ENCODE peak calls at places on chromosomes 4 and X, in four cellular contexts. One of them, this sample, is unnamed.

GRCh38 chrX:12971282-12972003 is 3.5 kb upstream of the TMSB4X start:
- DNase-seq in H1: no peak
- DNase-seq in K562: no peak
- DNase-seq in HCT116: no peak
- DNase-seq in this sample: no peak

GRCh38 chr4:187256897-187257296 is 533.2 kb upstream of the FAT1 start:
- DNase-seq in H1: no peak
- DNase-seq in K562: no peak
- DNase-seq in HCT116: no peak
- DNase-seq in this sample: no peak

GRCh38 chr4:165631912-165632311 is 241.1 kb upstream of the TLL1 start:
- DNase-seq in H1: no peak
- DNase-seq in K562: no peak
- DNase-seq in HCT116: no peak
- DNase-seq in this sample: no peak

GRCh38 chr4:15651682-15652081 is 3.5 kb downstream of the FBXL5 start:
- DNase-seq in H1: no peak
- DNase-seq in K562: no peak
- DNase-seq in HCT116: no peak
- DNase-seq in this sample: no peak

GRCh38 chr4:143287571-143287923 is 49.1 kb upstream of the GAB1 start:
- DNase-seq in H1: no peak
- DNase-seq in K562: no peak
- DNase-seq in HCT116: no peak
- DNase-seq in this sample: no peak

GRCh38 chr4:24105183-24106039 is 215.6 kb upstream of the PPARGC1A start:
- DNase-seq in H1: no peak
- DNase-seq in K562: no peak
- DNase-seq in HCT116: no peak
- DNase-seq in this sample: no peak

GRCh38 chr4:105135746-105136145 is 10.9 kb upstream of the TET2 start:
- DNase-seq in H1: no peak
- DNase-seq in K562: no peak
- DNase-seq in HCT116: no peak
- DNase-seq in this sample: no peak

GRCh38 chr4:74874785-74875367 is 58.0 kb upstream of the PARM1 start:
- DNase-seq in H1: no peak
- DNase-seq in K562: peak
- DNase-seq in HCT116: peak
- DNase-seq in this sample: peak

GRCh38 chrX:115378471-115378870 is 89.0 kb downstream of the LUZP4 start:
- DNase-seq in H1: no peak
- DNase-seq in K562: no peak
- DNase-seq in HCT116: no peak
- DNase-seq in this sample: no peak

GRCh38 chr4:159069922-159070321 is 33.0 kb upstream of the RAPGEF2 start:
- DNase-seq in H1: no peak
- DNase-seq in K562: no peak
- DNase-seq in HCT116: no peak
- DNase-seq in this sample: no peak

GRCh38 chr4:74932832-74933561 is at the start of gene PARM1:
- DNase-seq in H1: peak
- DNase-seq in K562: peak
- DNase-seq in HCT116: peak
- DNase-seq in this sample: peak

GRCh38 chr4:3708103-3708510 is 58.1 kb upstream of the ADRA2C start:
- DNase-seq in H1: no peak
- DNase-seq in K562: no peak
- DNase-seq in HCT116: no peak
- DNase-seq in this sample: no peak

GRCh38 chrX:129612396-129612795 is 42.4 kb downstream of the APLN start:
- DNase-seq in H1: no peak
- DNase-seq in K562: no peak
- DNase-seq in HCT116: no peak
- DNase-seq in this sample: no peak

GRCh38 chr4:41375561-41375960 is 118.8 kb downstream of the UCHL1 start:
- DNase-seq in H1: no peak
- DNase-seq in K562: no peak
- DNase-seq in HCT116: no peak
- DNase-seq in this sample: no peak

GRCh38 chrX:132016628-132017430 is 6.3 kb upstream of the STK26 start:
- DNase-seq in H1: no peak
- DNase-seq in K562: peak
- DNase-seq in HCT116: no peak
- DNase-seq in this sample: no peak

GRCh38 chr4:66556651-66557278 is 886.5 kb upstream of the EPHA5 start:
- DNase-seq in H1: no peak
- DNase-seq in K562: no peak
- DNase-seq in HCT116: no peak
- DNase-seq in this sample: no peak

GRCh38 chr4:11912886-11913285 is 484.2 kb upstream of the HS3ST1 start:
- DNase-seq in H1: no peak
- DNase-seq in K562: no peak
- DNase-seq in HCT116: peak
- DNase-seq in this sample: no peak

GRCh38 chrX:153727108-153727931 is 2.7 kb downstream of the ABCD1 start:
- DNase-seq in H1: no peak
- DNase-seq in K562: no peak
- DNase-seq in HCT116: no peak
- DNase-seq in this sample: peak

GRCh38 chr4:121784975-121785374 is 16.1 kb upstream of the EXOSC9 start:
- DNase-seq in H1: no peak
- DNase-seq in K562: no peak
- DNase-seq in HCT116: no peak
- DNase-seq in this sample: no peak

GRCh38 chr4:140952709-140953108 is 180.6 kb downstream of the RNF150 start:
- DNase-seq in H1: no peak
- DNase-seq in K562: no peak
- DNase-seq in HCT116: no peak
- DNase-seq in this sample: no peak

GRCh38 chr4:147765121-147765521 is 33.2 kb downstream of the ARHGAP10 start:
- DNase-seq in H1: no peak
- DNase-seq in K562: no peak
- DNase-seq in HCT116: no peak
- DNase-seq in this sample: no peak

GRCh38 chrX:17046478-17047097 is 100.1 kb downstream of the REPS2 start:
- DNase-seq in H1: peak
- DNase-seq in K562: peak
- DNase-seq in HCT116: peak
- DNase-seq in this sample: peak

GRCh38 chr4:7956306-7957112 is 16.8 kb upstream of the AFAP1 start:
- DNase-seq in H1: no peak
- DNase-seq in K562: no peak
- DNase-seq in HCT116: no peak
- DNase-seq in this sample: peak

GRCh38 chrX:32745323-32745722 is 466.0 kb downstream of the DMD start:
- DNase-seq in H1: no peak
- DNase-seq in K562: no peak
- DNase-seq in HCT116: no peak
- DNase-seq in this sample: no peak

GRCh38 chr4:84965558-84966381 is 720 bp downstream of the WDFY3 start:
- DNase-seq in H1: no peak
- DNase-seq in K562: peak
- DNase-seq in HCT116: no peak
- DNase-seq in this sample: peak

GRCh38 chr4:78710536-78710935 is 65.6 kb upstream of the BMP2K start:
- DNase-seq in H1: no peak
- DNase-seq in K562: no peak
- DNase-seq in HCT116: peak
- DNase-seq in this sample: no peak

GRCh38 chr4:5615496-5616075 is 92.8 kb downstream of the EVC2 start:
- DNase-seq in H1: no peak
- DNase-seq in K562: no peak
- DNase-seq in HCT116: no peak
- DNase-seq in this sample: no peak

GRCh38 chrX:10900585-10901289 is 210.4 kb upstream of the HCCS start:
- DNase-seq in H1: no peak
- DNase-seq in K562: no peak
- DNase-seq in HCT116: no peak
- DNase-seq in this sample: peak

GRCh38 chr4:110132822-110133719 is 65.3 kb downstream of the ELOVL6 start:
- DNase-seq in H1: no peak
- DNase-seq in K562: no peak
- DNase-seq in HCT116: no peak
- DNase-seq in this sample: peak

GRCh38 chr4:88575222-88575621 is 17.1 kb upstream of the HERC3 start:
- DNase-seq in H1: no peak
- DNase-seq in K562: no peak
- DNase-seq in HCT116: no peak
- DNase-seq in this sample: no peak

GRCh38 chr4:166972071-166972470 is 262.2 kb downstream of the SPOCK3 start:
- DNase-seq in H1: no peak
- DNase-seq in K562: no peak
- DNase-seq in HCT116: no peak
- DNase-seq in this sample: no peak

GRCh38 chr4:140291259-140291658 is 82.2 kb upstream of the SCOC start:
- DNase-seq in H1: no peak
- DNase-seq in K562: no peak
- DNase-seq in HCT116: no peak
- DNase-seq in this sample: no peak

GRCh38 chr4:108502366-108502765 is 118.0 kb upstream of the RPL34 start:
- DNase-seq in H1: no peak
- DNase-seq in K562: no peak
- DNase-seq in HCT116: no peak
- DNase-seq in this sample: no peak

GRCh38 chr4:160142579-160142978 is 1039.7 kb downstream of the RAPGEF2 start:
- DNase-seq in H1: no peak
- DNase-seq in K562: no peak
- DNase-seq in HCT116: no peak
- DNase-seq in this sample: no peak

GRCh38 chr4:6142511-6142910 is 57.8 kb downstream of the JAKMIP1 start:
- DNase-seq in H1: no peak
- DNase-seq in K562: no peak
- DNase-seq in HCT116: no peak
- DNase-seq in this sample: no peak

GRCh38 chr4:81470456-81471327 is 1.0 kb downstream of the RASGEF1B start:
- DNase-seq in H1: no peak
- DNase-seq in K562: peak
- DNase-seq in HCT116: no peak
- DNase-seq in this sample: no peak

GRCh38 chrX:84175943-84176342 is 12.1 kb downstream of the RPS6KA6 start:
- DNase-seq in H1: no peak
- DNase-seq in K562: no peak
- DNase-seq in HCT116: no peak
- DNase-seq in this sample: no peak

GRCh38 chrX:37912797-37913196 is 65.4 kb upstream of the DYNLT3 start:
- DNase-seq in H1: no peak
- DNase-seq in K562: no peak
- DNase-seq in HCT116: no peak
- DNase-seq in this sample: no peak
- TF ChIP-seq FOSL1 in H1: no peak
- TF ChIP-seq FOSL1 in K562: peak
- TF ChIP-seq FOSL1 in HCT116: no peak
- TF ChIP-seq FOSL1 in this sample: no peak

GRCh38 chrX:40484408-40485091 is 96.2 kb upstream of the ATP6AP2 start:
- DNase-seq in H1: no peak
- DNase-seq in K562: no peak
- DNase-seq in HCT116: no peak
- DNase-seq in this sample: no peak
- TF ChIP-seq FOSL1 in H1: no peak
- TF ChIP-seq FOSL1 in K562: no peak
- TF ChIP-seq FOSL1 in HCT116: no peak
- TF ChIP-seq FOSL1 in this sample: no peak

GRCh38 chr4:173311368-173311767 is 22.8 kb downstream of the HMGB2 start:
- DNase-seq in H1: no peak
- DNase-seq in K562: no peak
- DNase-seq in HCT116: no peak
- DNase-seq in this sample: no peak
- TF ChIP-seq FOSL1 in H1: no peak
- TF ChIP-seq FOSL1 in K562: no peak
- TF ChIP-seq FOSL1 in HCT116: no peak
- TF ChIP-seq FOSL1 in this sample: no peak

GRCh38 chrX:101462892-101463291 is 22.4 kb upstream of the ARMCX4 start:
- DNase-seq in H1: no peak
- DNase-seq in K562: no peak
- DNase-seq in HCT116: peak
- DNase-seq in this sample: peak
- TF ChIP-seq FOSL1 in H1: no peak
- TF ChIP-seq FOSL1 in K562: no peak
- TF ChIP-seq FOSL1 in HCT116: no peak
- TF ChIP-seq FOSL1 in this sample: no peak

DNA sequence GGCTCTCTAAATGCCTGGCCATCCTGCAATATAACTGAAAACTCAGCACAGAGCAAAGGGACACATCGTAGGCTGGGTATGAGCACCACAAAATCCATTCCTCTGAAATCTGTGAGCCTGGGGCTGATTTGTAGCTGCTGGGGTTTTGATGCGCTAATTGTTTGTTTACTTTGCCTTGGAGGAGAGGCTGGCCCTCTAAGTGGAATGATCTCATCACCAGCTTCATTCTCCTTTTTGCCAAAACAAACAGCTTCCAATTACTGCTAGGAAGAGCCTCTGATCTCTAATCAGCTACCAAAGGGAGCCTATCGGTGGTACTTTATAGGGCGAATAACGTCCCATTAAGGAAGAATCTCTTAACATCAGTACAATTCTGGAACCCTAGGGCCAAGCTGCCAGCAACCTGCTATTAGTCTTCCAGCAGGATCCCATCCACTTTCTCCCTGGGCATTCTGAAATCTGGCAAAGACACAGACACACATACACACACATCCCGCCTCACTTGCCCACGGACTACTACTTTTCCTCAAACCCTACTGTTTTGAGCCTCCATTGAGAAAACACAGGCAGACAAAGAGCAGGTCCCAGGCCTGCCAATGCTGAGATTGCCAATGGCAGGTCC is 5.8 kb downstream of the ANOS1 start:
- DNase-seq in H1: no peak
- DNase-seq in K562: no peak
- DNase-seq in HCT116: no peak
- DNase-seq in this sample: no peak
- TF ChIP-seq FOSL1 in H1: no peak
- TF ChIP-seq FOSL1 in K562: no peak
- TF ChIP-seq FOSL1 in HCT116: no peak
- TF ChIP-seq FOSL1 in this sample: no peak

GRCh38 chrX:139204903-139205667 is 325.5 kb upstream of the F9 start:
- DNase-seq in H1: no peak
- DNase-seq in K562: peak
- DNase-seq in HCT116: no peak
- DNase-seq in this sample: no peak
- TF ChIP-seq FOSL1 in H1: no peak
- TF ChIP-seq FOSL1 in K562: no peak
- TF ChIP-seq FOSL1 in HCT116: no peak
- TF ChIP-seq FOSL1 in this sample: no peak

This sample was measured in HepG2.